ENCODE peak calls at places on chromosomes 6 and 20, in six cellular contexts. P is MM.1S; N is CD4-positive, alpha-beta T cell; B is B cell; G is cardiac muscle cell; C is left lung. Q is an unnamed sample.
A peak's percentile ranks its signal among the peaks of the same experiment; 100 is the strongest.

GRCh38 chr6:13375360-13375878 is 47.1 kb upstream of the TBC1D7 start:
- DNase-seq in P (peak; percentile 58), N (no peak), B (no peak), G (no peak), C (no peak), Q (no peak)

GRCh38 chr20:53077373-53078205 is 105.4 kb downstream of the TSHZ2 start:
- DNase-seq in P (no peak), N (no peak), B (no peak), G (no peak), C (no peak), Q (no peak)

GRCh38 chr6:147903931-147904330 is 395.4 kb downstream of the SAMD5 start:
- DNase-seq in P (no peak), N (no peak), B (no peak), G (no peak), C (no peak), Q (no peak)

GRCh38 chr20:9059931-9060330 is 9.0 kb upstream of the PLCB4 start:
- DNase-seq in P (no peak), N (no peak), B (no peak), G (no peak), C (no peak), Q (no peak)

GRCh38 chr20:45300961-45301360 is 5.7 kb upstream of the RBPJL start:
- DNase-seq in P (peak; percentile 27), N (no peak), B (no peak), G (peak; percentile 61), C (no peak), Q (no peak)

GRCh38 chr6:84926756-84927155 is 162.4 kb upstream of the TBX18 start:
- DNase-seq in P (no peak), N (no peak), B (no peak), G (no peak), C (no peak), Q (no peak)

GRCh38 chr20:50472693-50473610 is 37.2 kb upstream of the PTPN1 start:
- DNase-seq in P (no peak), N (no peak), B (no peak), G (peak; percentile 23), C (peak; percentile 40), Q (no peak)

GRCh38 chr6:81876977-81877376 is 124.5 kb upstream of the TENT5A start:
- DNase-seq in P (no peak), N (no peak), B (no peak), G (no peak), C (no peak), Q (no peak)

GRCh38 chr6:32761084-32761483 is 2.2 kb downstream of the HLA-DQB2 start:
- DNase-seq in P (no peak), N (no peak), B (no peak), G (no peak), C (no peak), Q (no peak)

GRCh38 chr6:47718571-47718970 is 20.2 kb downstream of the ADGRF4 start:
- DNase-seq in P (no peak), N (no peak), B (no peak), G (no peak), C (no peak), Q (no peak)

GRCh38 chr20:1876217-1876921 is 18.8 kb upstream of the SIRPA start:
- DNase-seq in P (peak; percentile 45), N (no peak), B (no peak), G (no peak), C (no peak), Q (no peak)

GRCh38 chr20:17674722-17675518 is 7.1 kb downstream of the RRBP1 start:
- DNase-seq in P (no peak), N (no peak), B (no peak), G (no peak), C (no peak), Q (no peak)

GRCh38 chr20:38108438-38109024 is 56.5 kb downstream of the TGM2 start:
- DNase-seq in P (no peak), N (no peak), B (no peak), G (peak; percentile 32), C (no peak), Q (no peak)

GRCh38 chr20:11270566-11270965 is 596.8 kb upstream of the JAG1 start:
- DNase-seq in P (no peak), N (no peak), B (no peak), G (peak; percentile 20), C (no peak), Q (no peak)

GRCh38 chr20:11266571-11266970 is 592.8 kb upstream of the JAG1 start:
- DNase-seq in P (no peak), N (no peak), B (no peak), G (no peak), C (no peak), Q (no peak)

GRCh38 chr20:11271319-11271718 is 597.5 kb upstream of the JAG1 start:
- DNase-seq in P (no peak), N (no peak), B (no peak), G (peak; percentile 38), C (no peak), Q (no peak)

GRCh38 chr20:11267762-11268335 is 594.0 kb upstream of the JAG1 start:
- DNase-seq in P (no peak), N (no peak), B (no peak), G (no peak), C (no peak), Q (no peak)

GRCh38 chr20:11267131-11267761 is 593.4 kb upstream of the JAG1 start:
- DNase-seq in P (no peak), N (no peak), B (no peak), G (peak; percentile 54), C (peak; percentile 40), Q (no peak)
- TF ChIP-seq CTCF in P (no peak), N (no peak), B (no peak), G (peak; percentile 13), C (no peak), Q (no peak)

DNA sequence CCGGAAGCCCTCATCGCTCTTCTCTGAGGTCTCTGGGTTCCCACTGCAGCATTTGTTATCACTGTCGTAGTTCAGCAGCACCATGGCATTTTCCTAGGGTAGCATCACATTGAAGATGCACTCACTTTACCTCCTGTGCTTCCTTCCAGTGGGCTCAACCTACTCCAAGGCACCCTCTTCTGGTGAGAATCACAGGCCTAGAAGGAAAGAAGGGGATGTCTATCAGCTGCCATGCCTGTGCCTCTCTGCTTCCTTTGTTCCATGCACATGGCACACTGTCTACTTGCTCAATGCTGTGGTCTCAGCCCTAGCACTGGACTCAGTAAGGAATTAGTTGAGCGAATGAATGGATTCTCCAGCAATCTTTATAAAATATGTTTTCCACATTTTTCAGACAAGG is 22.6 kb downstream of the CST4 start:
- DNase-seq in P (no peak), N (no peak), B (no peak), G (no peak), C (no peak), Q (no peak)
- TF ChIP-seq CTCF in P (no peak), N (no peak), B (no peak), G (peak; percentile 31), C (no peak), Q (no peak)

GRCh38 chr6:156686940-156687874 is 90.0 kb upstream of the ARID1B start:
- DNase-seq in P (peak; percentile 61), N (peak; percentile 69), B (peak; percentile 99), G (peak; percentile 90), C (peak; percentile 90), Q (peak; percentile 69)
- TF ChIP-seq CTCF in P (no peak), N (no peak), B (no peak), G (no peak), C (no peak), Q (no peak)

GRCh38 chr6:51562198-51562597 is 525.2 kb downstream of the PKHD1 start:
- DNase-seq in P (peak; percentile 63), N (no peak), B (no peak), G (no peak), C (no peak), Q (no peak)

GRCh38 chr6:51553246-51554015 is 534.0 kb downstream of the PKHD1 start:
- DNase-seq in P (no peak), N (no peak), B (no peak), G (no peak), C (no peak), Q (no peak)

GRCh38 chr6:51554029-51554428 is 533.4 kb downstream of the PKHD1 start:
- DNase-seq in P (no peak), N (no peak), B (no peak), G (no peak), C (no peak), Q (no peak)

DNA sequence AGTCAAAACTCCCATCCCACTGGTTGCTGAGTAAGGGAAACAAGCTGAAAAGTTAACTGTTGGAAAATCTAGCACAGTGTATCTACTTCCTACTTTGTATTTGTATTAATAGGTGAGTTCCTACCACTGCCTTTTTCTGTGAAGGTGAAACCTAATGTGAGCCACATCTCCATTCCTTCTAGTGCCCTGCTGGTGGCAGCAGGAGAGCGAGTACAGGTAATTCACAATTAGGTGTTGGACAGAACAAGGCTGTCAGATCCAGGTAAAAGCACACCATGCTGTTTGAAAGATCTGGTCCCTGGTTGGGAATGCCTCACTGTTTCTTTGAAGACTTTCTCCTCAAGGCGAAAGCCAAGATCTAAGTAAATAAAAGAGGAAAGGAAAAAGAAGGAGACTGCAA is 528.4 kb downstream of the PKHD1 start:
- DNase-seq in P (no peak), N (no peak), B (no peak), G (peak; percentile 4), C (no peak), Q (no peak)
- TF ChIP-seq CTCF in P (peak; percentile 29), N (no peak), B (no peak), G (no peak), C (no peak), Q (no peak)

GRCh38 chr6:41733707-41734665 is 1.4 kb downstream of the TFEB start:
- DNase-seq in P (peak; percentile 75), N (peak; percentile 62), B (peak; percentile 98), G (peak; percentile 89), C (peak; percentile 83), Q (peak; percentile 69)

GRCh38 chr6:41734666-41735426 is 562 bp downstream of the TFEB start:
- DNase-seq in P (peak; percentile 67), N (peak; percentile 64), B (peak; percentile 91), G (peak; percentile 89), C (peak; percentile 86), Q (peak; percentile 30)

GRCh38 chr6:41736800-41737555 is 1.6 kb upstream of the TFEB start:
- DNase-seq in P (no peak), N (no peak), B (no peak), G (no peak), C (no peak), Q (no peak)

GRCh38 chr6:41736207-41736710 is 851 bp upstream of the TFEB start:
- DNase-seq in P (no peak), N (no peak), B (no peak), G (no peak), C (no peak), Q (no peak)

DNA sequence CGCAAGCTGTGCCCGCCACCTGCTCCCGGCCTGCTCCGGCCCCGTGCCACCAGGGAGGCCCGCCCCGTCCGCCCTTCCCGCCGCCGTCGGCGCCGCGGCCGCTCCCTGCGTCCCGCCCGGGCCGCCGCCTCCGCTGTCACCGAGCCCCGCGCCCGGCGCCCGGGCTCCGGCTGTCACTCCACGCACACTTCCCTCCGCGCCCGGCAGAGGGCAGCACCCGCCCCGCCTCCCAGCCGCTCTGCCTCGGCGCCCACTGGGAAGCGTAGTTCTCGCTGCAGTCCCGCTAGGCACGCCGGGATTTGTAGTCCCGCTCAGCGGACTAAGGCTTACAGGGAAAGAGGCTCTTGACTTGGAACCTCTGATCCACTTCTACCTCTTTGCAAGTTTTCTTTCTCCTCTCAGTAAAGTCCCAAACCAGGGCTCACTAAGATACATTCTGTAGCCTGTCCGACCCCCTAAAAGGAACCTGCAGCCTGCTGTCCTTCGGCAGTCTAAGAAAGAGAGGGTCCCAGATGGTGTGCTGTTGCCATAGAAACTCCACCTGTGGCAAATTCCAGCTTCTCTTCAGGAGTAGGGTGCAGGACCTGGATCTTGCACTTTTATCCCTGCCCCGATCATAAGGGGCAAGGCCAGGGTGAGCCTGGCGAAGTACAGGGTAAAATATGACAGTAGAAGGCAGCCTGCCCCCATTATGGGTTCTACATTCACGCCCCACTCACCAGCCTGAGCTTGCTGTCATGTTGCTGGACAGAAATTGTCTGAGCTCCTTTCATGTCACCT is at the start of gene TFEB:
- DNase-seq in P (peak; percentile 86), N (peak; percentile 93), B (peak; percentile 97), G (peak; percentile 95), C (peak; percentile 96), Q (peak; percentile 98)
- TF ChIP-seq CTCF in P (peak; percentile 76), N (peak; percentile 73), B (peak; percentile 80), G (peak; percentile 83), C (peak; percentile 93), Q (peak; percentile 80)

Q was measured in mesothelial cell of epicardium.